ENCODE peak calls at places on chromosome 16, in eight cellular contexts. F is neural progenitor cell, X is ovary, C is left ventricle myocardium inferior, L is mucosa of descending colon, Y is IMR-90, K is PC-9, P is gastrocnemius medialis. O is an unnamed sample. For H3K9me3, the result is how much of the 10 kb centered on the place peaks cover.

GRCh38 chr16:50671644-50672260 is 9.4 kb downstream of the SNX20 start:
- DNase-seq in F (peak), L (peak), Y (peak), X (no peak), C (no peak), P (no peak), K (no peak), O (peak)

GRCh38 chr16:2774161-2774891 is 2.8 kb downstream of the ELOB start:
- DNase-seq in L (no peak), P (no peak), C (no peak), K (no peak), F (no peak), Y (no peak), X (no peak), O (peak)

GRCh38 chr16:67311607-67312449 is 14.7 kb downstream of the KCTD19 start:
- DNase-seq in Y (peak), C (no peak), L (peak), P (no peak), K (peak), X (no peak), F (no peak), O (no peak)

GRCh38 chr16:27217256-27217655 is 13.9 kb downstream of the KDM8 start:
- DNase-seq in X (no peak), F (peak), K (no peak), Y (peak), P (no peak), C (no peak), L (no peak), O (no peak)

GRCh38 chr16:82063456-82064082 is 28.5 kb downstream of the HSD17B2 start:
- DNase-seq in Y (no peak), C (no peak), L (no peak), X (no peak), K (no peak), P (no peak), F (no peak), O (no peak)

GRCh38 chr16:8199390-8199789 is 390.9 kb downstream of the TMEM114 start:
- DNase-seq in X (no peak), K (no peak), Y (no peak), F (no peak), C (no peak), P (no peak), L (no peak), O (no peak)

GRCh38 chr16:19417640-19418039 is at the start of gene TMC5:
- DNase-seq in L (peak), X (no peak), C (no peak), Y (no peak), P (no peak), F (no peak), K (no peak), O (no peak)

GRCh38 chr16:54242199-54242598 is 44.4 kb downstream of the IRX3 start:
- DNase-seq in X (no peak), C (no peak), Y (no peak), K (peak), P (no peak), L (no peak), F (peak), O (no peak)

GRCh38 chr16:79163666-79164377 is 436.7 kb downstream of the MAF start:
- DNase-seq in F (no peak), X (no peak), C (no peak), Y (no peak), P (no peak), K (no peak), L (peak), O (peak)

GRCh38 chr16:52265446-52265861 is 281.5 kb downstream of the TOX3 start:
- DNase-seq in X (no peak), Y (no peak), L (no peak), K (no peak), F (peak), C (no peak), P (no peak), O (no peak)

GRCh38 chr16:21023509-21024202 is 123.1 kb downstream of the LYRM1 start:
- DNase-seq in C (peak), Y (no peak), K (no peak), L (peak), X (no peak), F (no peak), P (no peak), O (no peak)

GRCh38 chr16:66091462-66091861 is 275.0 kb upstream of the CDH5 start:
- DNase-seq in X (no peak), Y (peak), L (no peak), F (no peak), K (no peak), C (no peak), P (no peak), O (no peak)

GRCh38 chr16:82979406-82980111 is 352.8 kb downstream of the CDH13 start:
- DNase-seq in C (no peak), Y (peak), K (no peak), X (no peak), L (no peak), F (no peak), P (no peak), O (no peak)

GRCh38 chr16:79607587-79607986 is 7.0 kb upstream of the MAF start:
- DNase-seq in X (no peak), F (no peak), Y (peak), C (no peak), K (no peak), L (no peak), P (peak), O (no peak)

GRCh38 chr16:23378256-23378655 is 74.7 kb downstream of the COG7 start:
- DNase-seq in F (no peak), L (no peak), X (no peak), C (no peak), P (no peak), K (no peak), Y (no peak), O (peak)

GRCh38 chr16:88764913-88765349 is 20.1 kb downstream of the PIEZO1 start:
- DNase-seq in X (no peak), Y (peak), P (no peak), F (no peak), L (no peak), C (no peak), K (peak), O (peak)

GRCh38 chr16:82735696-82736095 is 108.9 kb downstream of the CDH13 start:
- DNase-seq in C (no peak), K (no peak), P (no peak), F (no peak), Y (no peak), L (no peak), X (no peak), O (no peak)

GRCh38 chr16:89764711-89765201 is 43.4 kb downstream of the ZNF276 start:
- DNase-seq in Y (no peak), C (no peak), F (no peak), K (no peak), P (peak), L (peak), X (no peak), O (peak)

GRCh38 chr16:53100131-53100748 is 45.4 kb downstream of the CHD9 start:
- DNase-seq in C (no peak), Y (no peak), K (no peak), F (no peak), X (no peak), L (no peak), P (no peak), O (no peak)

GRCh38 chr16:64864232-64864803 is 257.5 kb downstream of the CDH11 start:
- DNase-seq in K (no peak), X (no peak), Y (peak), P (no peak), F (no peak), C (no peak), L (no peak), O (no peak)

GRCh38 chr16:14405611-14406537 is 224.2 kb downstream of the PARN start:
- DNase-seq in F (peak), L (peak), Y (no peak), P (peak), K (no peak), C (no peak), X (peak), O (no peak)

GRCh38 chr16:12801511-12802042 is 2.1 kb downstream of the CPPED1 start:
- DNase-seq in P (peak), K (peak), C (no peak), F (no peak), Y (peak), X (peak), L (peak), O (no peak)

GRCh38 chr16:84198401-84198800 is 7.4 kb downstream of the ADAD2 start:
- DNase-seq in P (no peak), L (no peak), X (no peak), F (no peak), Y (peak), K (no peak), C (no peak), O (no peak)

GRCh38 chr16:4393243-4393606 is 21.6 kb downstream of the VASN start:
- DNase-seq in X (no peak), F (no peak), P (no peak), K (peak), Y (no peak), L (no peak), C (no peak), O (peak)

GRCh38 chr16:47019563-47019962 is 46.1 kb upstream of the DNAJA2 start:
- DNase-seq in F (no peak), Y (no peak), P (no peak), L (no peak), K (no peak), C (no peak), X (no peak), O (no peak)

GRCh38 chr16:84247341-84247740 is 7.5 kb upstream of the KCNG4 start:
- DNase-seq in P (no peak), F (no peak), C (no peak), K (peak), L (no peak), Y (no peak), X (no peak), O (no peak)

GRCh38 chr16:2752850-2753522 is 548 bp downstream of the SRRM2 start:
- DNase-seq in F (peak), K (peak), P (peak), Y (peak), L (peak), C (peak), X (no peak), O (peak)

GRCh38 chr16:2465653-2466415 is 5.3 kb upstream of the NTN3 start:
- DNase-seq in C (no peak), X (no peak), Y (no peak), F (peak), L (no peak), K (no peak), P (no peak), O (no peak)

GRCh38 chr16:68776821-68777485 is 39.9 kb downstream of the CDH1 start:
- DNase-seq in C (no peak), Y (no peak), F (no peak), L (no peak), P (no peak), K (no peak), X (no peak), O (no peak)

GRCh38 chr16:21684199-21684598 is 20.4 kb downstream of the OTOA start:
- DNase-seq in C (no peak), K (no peak), L (peak), P (no peak), F (peak), X (no peak), Y (no peak), O (no peak)

GRCh38 chr16:14369734-14370598 is 260.1 kb downstream of the PARN start:
- DNase-seq in P (peak), L (peak), X (peak), Y (no peak), F (no peak), K (no peak), C (peak), O (no peak)

GRCh38 chr16:85616608-85617311 is 3.6 kb downstream of the GSE1 start:
- DNase-seq in F (no peak), X (no peak), L (peak), C (peak), P (no peak), K (no peak), Y (no peak), O (peak)

GRCh38 chr16:56202036-56202435 is 10.7 kb downstream of the GNAO1 start:
- DNase-seq in X (no peak), Y (no peak), F (no peak), L (no peak), P (no peak), K (peak), C (no peak), O (no peak)

GRCh38 chr16:16861546-16861945 is 482.6 kb downstream of the NPIPA7 start:
- DNase-seq in X (peak), C (no peak), K (no peak), Y (peak), L (peak), F (peak), P (peak), O (no peak)

GRCh38 chr16:87185983-87186382 is 131.2 kb downstream of the C16orf95 start:
- DNase-seq in P (no peak), C (no peak), F (no peak), X (no peak), L (no peak), K (no peak), Y (no peak), O (no peak)

GRCh38 chr16:87182759-87183158 is 134.4 kb downstream of the C16orf95 start:
- DNase-seq in F (no peak), Y (no peak), K (no peak), X (no peak), C (no peak), L (no peak), P (no peak), O (no peak)

GRCh38 chr16:87186440-87186839 is 130.8 kb downstream of the C16orf95 start:
- DNase-seq in L (no peak), F (peak), C (no peak), Y (no peak), P (no peak), X (no peak), K (no peak), O (no peak)

GRCh38 chr16:87185313-87185712 is 131.9 kb downstream of the C16orf95 start:
- DNase-seq in F (peak), Y (no peak), P (no peak), L (no peak), C (no peak), K (no peak), X (no peak), O (no peak)

DNA sequence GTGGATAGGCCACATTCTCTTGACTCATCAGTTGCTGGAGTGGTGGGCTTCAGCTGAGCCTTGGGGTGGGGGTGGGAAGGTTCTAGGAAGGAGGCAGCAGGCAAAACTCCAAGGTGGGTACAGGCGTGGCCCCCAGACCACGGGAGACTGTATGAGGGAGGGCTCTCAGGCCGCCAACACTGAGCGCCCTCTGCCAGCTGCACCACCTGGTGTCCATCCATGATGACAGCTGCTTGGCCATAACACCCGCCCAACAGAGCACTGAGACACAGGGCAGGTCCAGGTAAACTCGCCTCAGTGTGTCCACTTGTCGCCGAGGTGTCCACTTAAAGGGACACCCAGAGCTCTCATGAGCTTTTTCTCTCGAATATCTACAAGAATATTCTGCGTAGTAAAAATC is 133.5 kb downstream of the C16orf95 start:
- DNase-seq in P (no peak), Y (no peak), X (no peak), F (no peak), C (no peak), K (no peak), L (no peak), O (no peak)
- TF ChIP-seq CTCF in P (no peak), Y (no peak), X (no peak), F (no peak), C (no peak), K (no peak), L (no peak), O (no peak)

GRCh38 chr16:324451-325334 is 27.8 kb downstream of the AXIN1 start:
- DNase-seq in P (no peak), Y (no peak), X (no peak), K (no peak), L (peak), F (no peak), C (peak), O (no peak)
- H3K4me3 ChIP-seq in P (no peak), Y (no peak), X (no peak), K (no peak), L (no peak), F (no peak), C (peak), O (peak)

DNA sequence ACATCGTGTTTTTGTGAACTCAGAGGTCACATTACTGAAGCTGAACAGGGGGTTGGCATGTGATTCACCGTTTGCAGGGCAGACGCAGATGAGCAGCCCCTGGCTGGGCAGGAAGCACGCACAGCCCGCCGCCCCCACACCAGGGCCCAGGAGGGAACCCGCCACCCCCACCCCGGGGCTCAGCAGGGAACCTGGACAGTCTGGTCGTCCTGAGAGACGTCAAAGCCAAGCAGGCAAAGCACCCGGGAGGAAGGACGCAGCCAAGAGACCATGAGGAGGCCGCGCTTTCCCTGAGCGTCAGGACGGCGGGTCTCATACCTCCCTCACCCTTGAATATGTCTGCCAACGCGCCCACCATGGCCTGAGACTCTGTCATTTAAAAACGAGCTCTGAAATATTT is 60.6 kb downstream of the LMF1 start:
- DNase-seq in X (no peak), K (no peak), F (no peak), Y (no peak), C (no peak), P (no peak), L (no peak), O (no peak)
- H3K9me3 ChIP-seq in X (under half), K (under half), F (under half), Y (under half), C (under half), P (under half), L (under half), O (under half)

GRCh38 chr16:35906440-35906839 is 2447.0 kb downstream of the TP53TG3F start:
- DNase-seq in Y (no peak), X (no peak), P (no peak), L (no peak), K (no peak), C (no peak), F (no peak), O (no peak)
- TF ChIP-seq CTCF in Y (no peak), X (no peak), P (no peak), L (no peak), K (no peak), C (no peak), F (no peak), O (no peak)

GRCh38 chr16:31870809-31871208 is 2.8 kb upstream of the ZNF267 start:
- DNase-seq in Y (no peak), P (no peak), X (no peak), K (no peak), F (no peak), L (no peak), C (no peak), O (no peak)
- H3K4me3 ChIP-seq in Y (no peak), P (no peak), X (no peak), K (no peak), F (no peak), L (no peak), C (no peak), O (no peak)

O was measured in lower lobe of right lung.